ENCODE peak calls at places on chromosome X, in nine cellular contexts. O is astrocyte, Q is neuronal stem cell, H is GM23248, P is HCT116, G is hepatocyte, D is fibroblast of lung, B is GM12878, U is PC-9. W is an unnamed sample.

GRCh38 chrX:11336201-11336600 is 43.0 kb downstream of the AMELX start:
- DNase-seq in O (no peak), Q (no peak), H (no peak), P (no peak), G (no peak), D (no peak), B (no peak), U (no peak), W (no peak)

GRCh38 chrX:100829730-100830129 is 9.5 kb downstream of the CSTF2 start:
- DNase-seq in O (peak), Q (no peak), H (peak), P (no peak), G (no peak), D (peak), B (peak), U (no peak), W (peak)

GRCh38 chrX:30816079-30816478 is 73.0 kb downstream of the TAB3 start:
- DNase-seq in O (no peak), Q (no peak), H (no peak), P (no peak), G (no peak), D (no peak), B (no peak), U (no peak), W (no peak)

GRCh38 chrX:9204560-9204959 is 170.6 kb upstream of the FAM9B start:
- DNase-seq in O (no peak), Q (no peak), H (peak), P (no peak), G (no peak), D (peak), B (no peak), U (no peak), W (peak)

GRCh38 chrX:18290200-18290599 is 64.3 kb downstream of the SCML2 start:
- DNase-seq in O (no peak), Q (peak), H (no peak), P (no peak), G (no peak), D (peak), B (no peak), U (no peak), W (no peak)

GRCh38 chrX:9888953-9889470 is 78.1 kb upstream of the CLDN34 start:
- DNase-seq in O (no peak), Q (no peak), H (peak), P (no peak), G (no peak), D (no peak), B (no peak), U (no peak), W (peak)

GRCh38 chrX:119948381-119948780 is 4.8 kb upstream of the NKAP start:
- DNase-seq in O (no peak), Q (no peak), H (no peak), P (no peak), G (no peak), D (no peak), B (no peak), U (no peak), W (peak)

GRCh38 chrX:29431895-29432294 is 783.5 kb upstream of the MAGEB2 start:
- DNase-seq in O (no peak), Q (no peak), H (no peak), P (no peak), G (no peak), D (peak), B (no peak), U (no peak), W (peak)

GRCh38 chrX:120534413-120535205 is 26.2 kb downstream of the CUL4B start:
- DNase-seq in O (no peak), Q (no peak), H (peak), P (no peak), G (no peak), D (no peak), B (no peak), U (no peak), W (no peak)

GRCh38 chrX:29787666-29788065 is 427.7 kb upstream of the MAGEB2 start:
- DNase-seq in O (no peak), Q (no peak), H (no peak), P (no peak), G (no peak), D (peak), B (no peak), U (no peak), W (no peak)

GRCh38 chrX:134599173-134599914 is 58.9 kb downstream of the PLAC1 start:
- DNase-seq in O (peak), Q (no peak), H (peak), P (no peak), G (no peak), D (peak), B (peak), U (no peak), W (no peak)

GRCh38 chrX:65009459-65009858 is 33.2 kb upstream of the ZC4H2 start:
- DNase-seq in O (no peak), Q (no peak), H (no peak), P (no peak), G (no peak), D (no peak), B (no peak), U (no peak), W (no peak)

GRCh38 chrX:115642895-115643530 is 82.0 kb downstream of the PLS3 start:
- DNase-seq in O (peak), Q (peak), H (peak), P (peak), G (peak), D (peak), B (peak), U (peak), W (peak)

GRCh38 chrX:118564498-118564897 is 68.9 kb downstream of the DOCK11 start:
- DNase-seq in O (no peak), Q (no peak), H (no peak), P (no peak), G (no peak), D (no peak), B (no peak), U (no peak), W (no peak)

GRCh38 chrX:1165535-1166196 is 46.8 kb downstream of the CRLF2 start:
- DNase-seq in O (no peak), Q (no peak), H (peak), P (no peak), G (peak), D (no peak), B (no peak), U (no peak), W (no peak)

GRCh38 chrX:132292753-132293152 is 73.5 kb upstream of the RAP2C start:
- DNase-seq in O (peak), Q (peak), H (peak), P (peak), G (peak), D (peak), B (peak), U (peak), W (peak)

GRCh38 chrX:23235051-23235450 is 99.6 kb upstream of the PTCHD1 start:
- DNase-seq in O (no peak), Q (no peak), H (no peak), P (no peak), G (no peak), D (no peak), B (no peak), U (no peak), W (no peak)

GRCh38 chrX:10597871-10598270 is 22.5 kb downstream of the MID1 start:
- DNase-seq in O (no peak), Q (no peak), H (peak), P (no peak), G (no peak), D (peak), B (no peak), U (no peak), W (peak)

GRCh38 chrX:1026263-1027015 is 186.0 kb downstream of the CRLF2 start:
- DNase-seq in O (no peak), Q (no peak), H (no peak), P (no peak), G (no peak), D (no peak), B (peak), U (no peak), W (no peak)

GRCh38 chrX:72272868-72273267 is 4.2 kb downstream of the RPS4X start:
- DNase-seq in O (peak), Q (no peak), H (peak), P (no peak), G (no peak), D (no peak), B (no peak), U (peak), W (peak)

GRCh38 chrX:94743478-94743877 is 1069.5 kb downstream of the FAM133A start:
- DNase-seq in O (no peak), Q (no peak), H (no peak), P (no peak), G (no peak), D (no peak), B (peak), U (no peak), W (no peak)

GRCh38 chrX:154136627-154137161 is 7.3 kb upstream of the OPN1LW start:
- DNase-seq in O (peak), Q (peak), H (peak), P (peak), G (peak), D (peak), B (no peak), U (peak), W (peak)

GRCh38 chrX:50697691-50698090 is 116.3 kb downstream of the SHROOM4 start:
- DNase-seq in O (peak), Q (no peak), H (peak), P (no peak), G (peak), D (peak), B (no peak), U (peak), W (peak)

GRCh38 chrX:1205681-1206611 is 6.5 kb downstream of the CRLF2 start:
- DNase-seq in O (peak), Q (peak), H (peak), P (peak), G (peak), D (peak), B (no peak), U (peak), W (peak)

GRCh38 chrX:106959897-106960296 is 39.7 kb downstream of the CLDN2 start:
- DNase-seq in O (no peak), Q (no peak), H (peak), P (no peak), G (peak), D (peak), B (no peak), U (peak), W (peak)

DNA sequence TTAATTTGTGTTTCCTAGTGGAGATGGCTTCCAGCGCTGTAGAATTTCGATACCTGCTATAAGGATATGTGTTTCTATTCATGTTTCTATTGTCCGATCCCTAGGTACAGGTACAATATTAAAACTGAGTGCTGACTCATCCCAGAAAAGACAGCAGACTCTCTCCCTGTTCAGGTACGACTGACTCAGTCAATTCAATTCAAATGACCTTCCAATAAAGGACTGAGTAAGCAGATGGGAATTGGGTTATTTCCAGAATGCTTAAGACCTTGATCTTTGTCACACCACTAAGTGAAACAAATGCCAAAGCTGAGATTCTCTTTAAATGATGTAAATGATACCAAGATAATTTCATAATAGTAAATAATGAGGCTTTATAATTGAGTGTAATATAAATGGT is 1596.9 kb downstream of the RPA4 start:
- DNase-seq in O (no peak), Q (no peak), H (no peak), P (no peak), G (no peak), D (no peak), B (no peak), U (no peak), W (peak)
- H3K4me2 ChIP-seq in O (no peak), Q (no peak), H (no peak), P (no peak), G (no peak), D (no peak), B (no peak), U (no peak), W (no peak)

GRCh38 chrX:102768984-102769761 is 48.6 kb downstream of the GPRASP3 start:
- DNase-seq in O (peak), Q (peak), H (peak), P (peak), G (peak), D (peak), B (peak), U (peak), W (peak)
- H2AFZ ChIP-seq in O (peak), Q (peak), H (peak), P (peak), G (peak), D (peak), B (peak), U (peak), W (peak)

GRCh38 chrX:135740683-135741149 is 27.3 kb downstream of the CT45A3 start:
- DNase-seq in O (no peak), Q (no peak), H (peak), P (peak), G (no peak), D (no peak), B (no peak), U (no peak), W (peak)

GRCh38 chrX:135737361-135738071 is 24.1 kb downstream of the CT45A1 start:
- DNase-seq in O (no peak), Q (no peak), H (peak), P (peak), G (no peak), D (peak), B (no peak), U (no peak), W (peak)

GRCh38 chrX:135741192-135741715 is 26.7 kb downstream of the CT45A3 start:
- DNase-seq in O (no peak), Q (no peak), H (no peak), P (no peak), G (no peak), D (no peak), B (no peak), U (no peak), W (no peak)
- H3K4me2 ChIP-seq in O (no peak), Q (no peak), H (no peak), P (no peak), G (no peak), D (no peak), B (no peak), U (no peak), W (no peak)

GRCh38 chrX:139702658-139703057 is 5.3 kb downstream of the MCF2 start:
- DNase-seq in O (no peak), Q (no peak), H (no peak), P (no peak), G (no peak), D (no peak), B (no peak), U (no peak), W (no peak)

GRCh38 chrX:139708067-139708466 is at the start of gene MCF2:
- DNase-seq in O (no peak), Q (no peak), H (no peak), P (no peak), G (no peak), D (no peak), B (no peak), U (no peak), W (no peak)
- H2AFZ ChIP-seq in O (no peak), Q (no peak), H (no peak), P (no peak), G (no peak), D (no peak), B (no peak), U (no peak), W (no peak)

GRCh38 chrX:133534172-133534571 is 118.9 kb upstream of the GPC4 start:
- DNase-seq in O (no peak), Q (no peak), H (no peak), P (no peak), G (no peak), D (no peak), B (no peak), U (no peak), W (no peak)

GRCh38 chrX:133542476-133542875 is 127.2 kb upstream of the GPC4 start:
- DNase-seq in O (no peak), Q (no peak), H (peak), P (no peak), G (no peak), D (peak), B (no peak), U (no peak), W (no peak)

GRCh38 chrX:133535066-133535465 is 119.8 kb upstream of the GPC4 start:
- DNase-seq in O (no peak), Q (no peak), H (no peak), P (no peak), G (no peak), D (no peak), B (no peak), U (no peak), W (no peak)

GRCh38 chrX:133537142-133537541 is 121.9 kb upstream of the GPC4 start:
- DNase-seq in O (no peak), Q (no peak), H (no peak), P (no peak), G (no peak), D (no peak), B (no peak), U (no peak), W (no peak)

GRCh38 chrX:133538148-133538547 is 122.9 kb upstream of the GPC4 start:
- DNase-seq in O (no peak), Q (no peak), H (no peak), P (no peak), G (no peak), D (no peak), B (no peak), U (no peak), W (no peak)
- H3K4me2 ChIP-seq in O (no peak), Q (no peak), H (no peak), P (no peak), G (no peak), D (no peak), B (no peak), U (no peak), W (no peak)

DNA sequence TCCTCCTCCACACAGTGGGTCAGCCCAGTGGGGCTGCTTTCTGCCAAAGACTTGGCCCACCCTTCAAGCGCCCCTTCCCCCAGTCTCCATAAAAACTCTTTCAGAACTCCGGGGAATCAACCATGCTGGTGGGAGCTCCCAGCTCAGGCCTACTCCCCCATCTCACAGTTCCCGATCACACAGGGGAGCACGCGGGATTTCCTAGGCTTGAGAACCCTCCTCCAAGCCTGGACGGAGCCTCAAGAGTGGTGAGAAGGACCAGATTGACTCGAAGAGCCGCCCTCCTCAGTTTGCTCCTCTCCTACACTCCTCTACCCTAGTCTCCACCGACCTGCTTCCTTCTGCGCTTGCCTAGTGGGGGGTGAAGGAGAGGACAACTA is 77.4 kb downstream of the RLIM start:
- DNase-seq in O (peak), Q (no peak), H (peak), P (no peak), G (peak), D (peak), B (no peak), U (no peak), W (no peak)
- H2AFZ ChIP-seq in O (peak), Q (no peak), H (peak), P (no peak), G (peak), D (peak), B (no peak), U (no peak), W (peak)